ENCODE peak calls at places on chromosome 19, in seven cellular contexts. One of them, this sample, is unnamed.

GRCh38 chr19:30288957-30289735 is 83.0 kb upstream of the ZNF536 start:
- DNase-seq in aorta: peak; percentile 65
- DNase-seq in cardiac fibroblast: no peak
- DNase-seq in lower leg skin: no peak
- DNase-seq in A549: no peak
- DNase-seq in tibial artery: no peak
- DNase-seq in keratinocyte: no peak
- DNase-seq in this sample: no peak

GRCh38 chr19:38869836-38870607 is 8.1 kb downstream of the RINL start:
- DNase-seq in aorta: peak; percentile 94
- DNase-seq in cardiac fibroblast: peak; percentile 68
- DNase-seq in lower leg skin: peak; percentile 71
- DNase-seq in A549: peak; percentile 93
- DNase-seq in tibial artery: peak; percentile 87
- DNase-seq in keratinocyte: no peak
- DNase-seq in this sample: peak; percentile 85

GRCh38 chr19:35011091-35011689 is 11.1 kb downstream of the GRAMD1A start:
- DNase-seq in aorta: no peak
- DNase-seq in cardiac fibroblast: no peak
- DNase-seq in lower leg skin: no peak
- DNase-seq in A549: no peak
- DNase-seq in tibial artery: no peak
- DNase-seq in keratinocyte: no peak
- DNase-seq in this sample: no peak

GRCh38 chr19:42295831-42296525 is 6.0 kb upstream of the PRR19 start:
- DNase-seq in aorta: peak; percentile 96
- DNase-seq in cardiac fibroblast: peak; percentile 66
- DNase-seq in lower leg skin: peak; percentile 83
- DNase-seq in A549: peak; percentile 93
- DNase-seq in tibial artery: peak; percentile 90
- DNase-seq in keratinocyte: no peak
- DNase-seq in this sample: peak; percentile 71

GRCh38 chr19:48296963-48297734 is 27.3 kb downstream of the ZNF114 start:
- DNase-seq in aorta: no peak
- DNase-seq in cardiac fibroblast: no peak
- DNase-seq in lower leg skin: no peak
- DNase-seq in A549: no peak
- DNase-seq in tibial artery: no peak
- DNase-seq in keratinocyte: no peak
- DNase-seq in this sample: no peak

GRCh38 chr19:10290439-10290875 is 705 bp downstream of the ICAM5 start:
- DNase-seq in aorta: no peak
- DNase-seq in cardiac fibroblast: no peak
- DNase-seq in lower leg skin: no peak
- DNase-seq in A549: no peak
- DNase-seq in tibial artery: no peak
- DNase-seq in keratinocyte: no peak
- DNase-seq in this sample: no peak

GRCh38 chr19:14786421-14786851 is 8.1 kb upstream of the ADGRE2 start:
- DNase-seq in aorta: no peak
- DNase-seq in cardiac fibroblast: peak; percentile 26
- DNase-seq in lower leg skin: no peak
- DNase-seq in A549: peak; percentile 25
- DNase-seq in tibial artery: peak; percentile 51
- DNase-seq in keratinocyte: no peak
- DNase-seq in this sample: peak; percentile 20

GRCh38 chr19:15304140-15304705 is 28.1 kb downstream of the BRD4 start:
- DNase-seq in aorta: no peak
- DNase-seq in cardiac fibroblast: no peak
- DNase-seq in lower leg skin: no peak
- DNase-seq in A549: no peak
- DNase-seq in tibial artery: no peak
- DNase-seq in keratinocyte: no peak
- DNase-seq in this sample: peak; percentile 88

GRCh38 chr19:48325265-48325910 is at the start of gene EMP3:
- DNase-seq in aorta: peak; percentile 94
- DNase-seq in cardiac fibroblast: peak; percentile 96
- DNase-seq in lower leg skin: peak; percentile 83
- DNase-seq in A549: peak; percentile 93
- DNase-seq in tibial artery: peak; percentile 95
- DNase-seq in keratinocyte: no peak
- DNase-seq in this sample: peak; percentile 97

GRCh38 chr19:35963514-35963913 is 27.3 kb downstream of the LRFN3 start:
- DNase-seq in aorta: no peak
- DNase-seq in cardiac fibroblast: peak; percentile 64
- DNase-seq in lower leg skin: no peak
- DNase-seq in A549: peak; percentile 70
- DNase-seq in tibial artery: no peak
- DNase-seq in keratinocyte: no peak
- DNase-seq in this sample: peak; percentile 31

GRCh38 chr19:45169602-45170001 is 8.4 kb downstream of the TRAPPC6A start:
- DNase-seq in aorta: no peak
- DNase-seq in cardiac fibroblast: no peak
- DNase-seq in lower leg skin: no peak
- DNase-seq in A549: no peak
- DNase-seq in tibial artery: no peak
- DNase-seq in keratinocyte: no peak
- DNase-seq in this sample: no peak

GRCh38 chr19:43546581-43546980 is 13.6 kb downstream of the ZNF575 start:
- DNase-seq in aorta: no peak
- DNase-seq in cardiac fibroblast: no peak
- DNase-seq in lower leg skin: no peak
- DNase-seq in A549: no peak
- DNase-seq in tibial artery: no peak
- DNase-seq in keratinocyte: no peak
- DNase-seq in this sample: no peak

GRCh38 chr19:14347999-14348889 is 33.0 kb upstream of the ADGRE5 start:
- DNase-seq in aorta: peak; percentile 90
- DNase-seq in cardiac fibroblast: peak; percentile 61
- DNase-seq in lower leg skin: no peak
- DNase-seq in A549: peak; percentile 76
- DNase-seq in tibial artery: peak; percentile 69
- DNase-seq in keratinocyte: no peak
- DNase-seq in this sample: peak; percentile 65

GRCh38 chr19:40754611-40755247 is 3.7 kb downstream of the SNRPA start:
- DNase-seq in aorta: no peak
- DNase-seq in cardiac fibroblast: no peak
- DNase-seq in lower leg skin: no peak
- DNase-seq in A549: no peak
- DNase-seq in tibial artery: no peak
- DNase-seq in keratinocyte: no peak
- DNase-seq in this sample: no peak

GRCh38 chr19:2561895-2562294 is 86.0 kb downstream of the GADD45B start:
- DNase-seq in aorta: peak; percentile 62
- DNase-seq in cardiac fibroblast: no peak
- DNase-seq in lower leg skin: no peak
- DNase-seq in A549: no peak
- DNase-seq in tibial artery: no peak
- DNase-seq in keratinocyte: no peak
- DNase-seq in this sample: no peak

GRCh38 chr19:57053401-57053800 is 66.4 kb upstream of the USP29 start:
- DNase-seq in aorta: no peak
- DNase-seq in cardiac fibroblast: no peak
- DNase-seq in lower leg skin: no peak
- DNase-seq in A549: no peak
- DNase-seq in tibial artery: no peak
- DNase-seq in keratinocyte: no peak
- DNase-seq in this sample: no peak

GRCh38 chr19:30450101-30450500 is 77.9 kb downstream of the ZNF536 start:
- DNase-seq in aorta: no peak
- DNase-seq in cardiac fibroblast: peak; percentile 29
- DNase-seq in lower leg skin: peak; percentile 24
- DNase-seq in A549: no peak
- DNase-seq in tibial artery: no peak
- DNase-seq in keratinocyte: no peak
- DNase-seq in this sample: peak; percentile 37

GRCh38 chr19:42323852-42324654 is 1.4 kb upstream of the MEGF8 start:
- DNase-seq in aorta: no peak
- DNase-seq in cardiac fibroblast: no peak
- DNase-seq in lower leg skin: no peak
- DNase-seq in A549: no peak
- DNase-seq in tibial artery: no peak
- DNase-seq in keratinocyte: no peak
- DNase-seq in this sample: no peak

GRCh38 chr19:19170053-19170945 is at the start of gene MEF2B:
- DNase-seq in aorta: peak; percentile 90
- DNase-seq in cardiac fibroblast: peak; percentile 64
- DNase-seq in lower leg skin: peak; percentile 61
- DNase-seq in A549: no peak
- DNase-seq in tibial artery: no peak
- DNase-seq in keratinocyte: no peak
- DNase-seq in this sample: no peak

GRCh38 chr19:19171110-19171672 is 1.1 kb upstream of the MEF2B start:
- DNase-seq in aorta: no peak
- DNase-seq in cardiac fibroblast: no peak
- DNase-seq in lower leg skin: no peak
- DNase-seq in A549: no peak
- DNase-seq in tibial artery: no peak
- DNase-seq in keratinocyte: no peak
- DNase-seq in this sample: no peak

GRCh38 chr19:19171821-19172532 is 1.9 kb upstream of the MEF2B start:
- DNase-seq in aorta: no peak
- DNase-seq in cardiac fibroblast: peak; percentile 73
- DNase-seq in lower leg skin: no peak
- DNase-seq in A549: no peak
- DNase-seq in tibial artery: no peak
- DNase-seq in keratinocyte: no peak
- DNase-seq in this sample: no peak

GRCh38 chr19:19167612-19168011 is 2.5 kb downstream of the MEF2B start:
- DNase-seq in aorta: no peak
- DNase-seq in cardiac fibroblast: no peak
- DNase-seq in lower leg skin: no peak
- DNase-seq in A549: no peak
- DNase-seq in tibial artery: no peak
- DNase-seq in keratinocyte: no peak
- DNase-seq in this sample: no peak

DNA sequence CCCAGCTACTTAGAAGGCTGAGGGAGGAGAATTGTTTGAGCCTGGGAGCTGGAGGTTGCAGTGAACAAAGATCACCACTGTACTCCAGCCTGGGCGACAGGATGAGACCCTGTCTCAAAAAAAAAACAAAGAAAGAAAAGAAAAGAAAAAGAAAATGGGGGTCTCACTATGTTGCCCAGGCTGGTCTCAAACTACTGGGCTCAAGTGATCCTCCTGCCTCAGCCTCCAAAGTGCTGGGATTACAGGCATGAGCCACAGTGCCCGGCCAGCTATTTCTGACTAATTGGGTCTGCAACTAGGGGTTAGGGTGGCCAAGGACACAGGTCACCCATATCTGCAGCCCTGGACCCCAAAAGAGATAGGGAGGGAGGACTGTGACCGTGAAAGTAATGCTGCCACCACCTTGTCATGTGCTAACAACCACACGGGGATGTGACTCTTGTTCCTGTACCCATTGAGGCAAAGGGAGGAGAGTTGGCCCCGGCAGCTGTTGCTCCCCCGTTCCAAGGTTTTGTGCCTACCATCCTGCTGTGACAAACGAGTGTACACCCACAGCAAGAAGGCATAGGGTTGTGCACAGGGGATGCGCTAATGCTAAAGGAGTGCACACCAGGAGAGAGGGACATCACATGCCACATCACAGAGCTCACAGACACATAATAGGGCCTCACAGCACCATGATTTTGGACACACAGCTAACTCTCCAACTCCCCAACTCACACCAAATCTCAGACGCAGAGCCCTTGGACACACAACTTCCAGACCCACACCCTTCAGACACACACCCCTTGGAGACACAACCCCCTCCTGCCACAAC is 619 bp downstream of the MEF2B start:
- DNase-seq in aorta: no peak
- DNase-seq in cardiac fibroblast: no peak
- DNase-seq in lower leg skin: no peak
- DNase-seq in A549: no peak
- DNase-seq in tibial artery: no peak
- DNase-seq in keratinocyte: no peak
- DNase-seq in this sample: no peak
- H3K4me3 ChIP-seq in aorta: no peak overlapping the region
- H3K4me3 ChIP-seq in cardiac fibroblast: no peak overlapping the region
- H3K4me3 ChIP-seq in lower leg skin: no peak overlapping the region
- H3K4me3 ChIP-seq in A549: no peak overlapping the region
- H3K4me3 ChIP-seq in tibial artery: no peak overlapping the region
- H3K4me3 ChIP-seq in keratinocyte: no peak overlapping the region
- H3K4me3 ChIP-seq in this sample: no peak overlapping the region

DNA sequence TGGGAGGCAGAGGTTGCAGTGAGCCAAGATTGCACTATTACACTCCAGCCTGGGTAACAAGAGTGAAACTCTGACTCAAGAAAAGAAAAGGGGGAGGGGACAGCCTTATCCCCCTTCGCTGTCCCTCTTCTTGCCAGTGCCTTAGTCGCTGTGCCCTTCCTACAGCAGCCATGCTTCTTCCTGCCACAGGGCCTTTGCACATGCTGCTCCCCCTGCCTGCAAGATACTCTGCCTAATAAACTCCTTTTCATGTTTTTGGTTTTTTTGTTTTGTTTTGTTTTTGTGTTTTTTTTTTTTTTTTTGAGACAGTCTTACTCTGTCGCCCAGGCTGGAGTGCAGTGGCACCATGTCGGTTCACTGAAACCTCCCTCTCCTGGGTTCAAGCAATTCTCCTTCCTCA is 21.4 kb downstream of the NWD1 start:
- DNase-seq in aorta: no peak
- DNase-seq in cardiac fibroblast: no peak
- DNase-seq in lower leg skin: no peak
- DNase-seq in A549: no peak
- DNase-seq in tibial artery: no peak
- DNase-seq in keratinocyte: no peak
- DNase-seq in this sample: no peak
- H3K4me3 ChIP-seq in aorta: no peak overlapping the region
- H3K4me3 ChIP-seq in cardiac fibroblast: no peak overlapping the region
- H3K4me3 ChIP-seq in lower leg skin: no peak overlapping the region
- H3K4me3 ChIP-seq in A549: no peak overlapping the region
- H3K4me3 ChIP-seq in tibial artery: no peak overlapping the region
- H3K4me3 ChIP-seq in keratinocyte: no peak overlapping the region
- H3K4me3 ChIP-seq in this sample: no peak overlapping the region

DNA sequence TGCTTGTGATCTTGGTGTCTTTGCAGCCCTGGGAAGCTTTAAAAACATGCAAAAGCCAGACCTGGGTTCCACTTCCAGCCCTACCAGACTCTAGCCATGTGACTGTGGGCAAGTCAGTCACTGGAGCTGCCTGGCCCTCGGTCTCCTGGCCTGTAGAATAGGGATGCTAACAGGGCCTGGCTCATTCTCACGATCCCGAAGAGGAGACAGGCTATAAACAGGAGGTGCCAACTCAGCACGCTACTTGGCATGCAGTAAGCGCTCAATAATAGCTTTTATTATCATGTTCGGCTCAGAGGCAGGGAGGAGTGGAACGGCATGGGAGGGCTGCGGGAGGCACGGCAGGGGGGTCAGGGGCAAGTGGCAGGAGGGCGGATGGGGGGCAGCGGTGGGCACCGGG is 1.7 kb downstream of the CTXN1 start:
- DNase-seq in aorta: no peak
- DNase-seq in cardiac fibroblast: no peak
- DNase-seq in lower leg skin: no peak
- DNase-seq in A549: no peak
- DNase-seq in tibial artery: no peak
- DNase-seq in keratinocyte: no peak
- DNase-seq in this sample: no peak
- H3K4me3 ChIP-seq in aorta: no peak overlapping the region
- H3K4me3 ChIP-seq in cardiac fibroblast: no peak overlapping the region
- H3K4me3 ChIP-seq in lower leg skin: no peak overlapping the region
- H3K4me3 ChIP-seq in A549: no peak overlapping the region
- H3K4me3 ChIP-seq in tibial artery: peak overlapping the region; percentile 49
- H3K4me3 ChIP-seq in keratinocyte: no peak overlapping the region
- H3K4me3 ChIP-seq in this sample: no peak overlapping the region

GRCh38 chr19:18008814-18009213 is 844 bp downstream of the ARRDC2 start:
- DNase-seq in aorta: no peak
- DNase-seq in cardiac fibroblast: no peak
- DNase-seq in lower leg skin: no peak
- DNase-seq in A549: no peak
- DNase-seq in tibial artery: peak; percentile 65
- DNase-seq in keratinocyte: no peak
- DNase-seq in this sample: no peak
- H3K4me3 ChIP-seq in aorta: no peak overlapping the region
- H3K4me3 ChIP-seq in cardiac fibroblast: peak overlapping the region; percentile 59
- H3K4me3 ChIP-seq in lower leg skin: peak overlapping the region; percentile 29
- H3K4me3 ChIP-seq in A549: no peak overlapping the region
- H3K4me3 ChIP-seq in tibial artery: peak overlapping the region; percentile 70
- H3K4me3 ChIP-seq in keratinocyte: no peak overlapping the region
- H3K4me3 ChIP-seq in this sample: no peak overlapping the region

This sample was measured in MG63.